ENCODE peak calls at places on chromosomes 7 and 10, in ten cellular contexts. W is left ventricle myocardium inferior, D is psoas muscle, F is neural progenitor cell, S is lower lobe of right lung, H is tibial nerve, T is PC-3, V is body of pancreas, I is A549, N is cardiac muscle cell. U is an unnamed sample. For H3K4me1, the result is how much of the 10 kb centered on the place peaks cover.

GRCh38 chr10:14374745-14375445 is 44.2 kb upstream of the FRMD4A start:
- DNase-seq in W (no peak), D (no peak), F (no peak), S (no peak), H (no peak), T (no peak), V (no peak), I (no peak), N (no peak), U (no peak)

GRCh38 chr7:100675581-100676350 is 2.2 kb downstream of the GNB2 start:
- DNase-seq in W (peak), D (peak), F (peak), S (peak), H (peak), T (peak), V (peak), I (no peak), N (peak), U (peak)

GRCh38 chr10:122786269-122786668 is 59.4 kb downstream of the CUZD1 start:
- DNase-seq in W (no peak), D (no peak), F (peak), S (no peak), H (no peak), T (peak), V (peak), I (peak), N (peak), U (peak)

GRCh38 chr7:155964543-155964942 is 152.3 kb upstream of the SHH start:
- DNase-seq in W (no peak), D (no peak), F (no peak), S (no peak), H (no peak), T (no peak), V (no peak), I (no peak), N (no peak), U (no peak)

GRCh38 chr7:41699532-41699931 is 3.4 kb downstream of the INHBA start:
- DNase-seq in W (no peak), D (no peak), F (peak), S (peak), H (no peak), T (no peak), V (peak), I (no peak), N (peak), U (no peak)

GRCh38 chr10:47421057-47421952 is 37.2 kb upstream of the ZNF488 start:
- DNase-seq in W (no peak), D (no peak), F (no peak), S (no peak), H (no peak), T (peak), V (no peak), I (no peak), N (no peak), U (no peak)

GRCh38 chr7:16491148-16491547 is 25.6 kb upstream of the SOSTDC1 start:
- DNase-seq in W (no peak), D (no peak), F (peak), S (no peak), H (no peak), T (no peak), V (no peak), I (no peak), N (no peak), U (no peak)

GRCh38 chr7:141016349-141016748 is 1.6 kb upstream of the MRPS33 start:
- DNase-seq in W (no peak), D (no peak), F (no peak), S (no peak), H (no peak), T (no peak), V (no peak), I (no peak), N (no peak), U (no peak)

GRCh38 chr10:73628405-73628804 is 12.9 kb downstream of the MYOZ1 start:
- DNase-seq in W (no peak), D (no peak), F (no peak), S (no peak), H (no peak), T (no peak), V (peak), I (no peak), N (no peak), U (peak)

GRCh38 chr10:120841522-120842189 is 9.5 kb upstream of the WDR11 start:
- DNase-seq in W (no peak), D (no peak), F (no peak), S (no peak), H (no peak), T (peak), V (no peak), I (no peak), N (no peak), U (no peak)

GRCh38 chr10:131251146-131251541 is 60.4 kb downstream of the TCERG1L start:
- DNase-seq in W (no peak), D (no peak), F (peak), S (peak), H (no peak), T (no peak), V (no peak), I (no peak), N (no peak), U (no peak)

GRCh38 chr7:41874206-41874770 is 171.4 kb upstream of the INHBA start:
- DNase-seq in W (no peak), D (no peak), F (no peak), S (no peak), H (no peak), T (no peak), V (no peak), I (no peak), N (no peak), U (no peak)

GRCh38 chr10:22251751-22252285 is 34.0 kb upstream of the EBLN1 start:
- DNase-seq in W (peak), D (peak), F (peak), S (peak), H (peak), T (peak), V (peak), I (no peak), N (peak), U (peak)

GRCh38 chr10:116045957-116046356 is 227.0 kb downstream of the GFRA1 start:
- DNase-seq in W (no peak), D (no peak), F (no peak), S (no peak), H (no peak), T (no peak), V (no peak), I (no peak), N (no peak), U (no peak)

GRCh38 chr10:100395626-100396025 is 48.6 kb downstream of the SCD start:
- DNase-seq in W (no peak), D (no peak), F (no peak), S (no peak), H (no peak), T (peak), V (no peak), I (no peak), N (no peak), U (no peak)

DNA sequence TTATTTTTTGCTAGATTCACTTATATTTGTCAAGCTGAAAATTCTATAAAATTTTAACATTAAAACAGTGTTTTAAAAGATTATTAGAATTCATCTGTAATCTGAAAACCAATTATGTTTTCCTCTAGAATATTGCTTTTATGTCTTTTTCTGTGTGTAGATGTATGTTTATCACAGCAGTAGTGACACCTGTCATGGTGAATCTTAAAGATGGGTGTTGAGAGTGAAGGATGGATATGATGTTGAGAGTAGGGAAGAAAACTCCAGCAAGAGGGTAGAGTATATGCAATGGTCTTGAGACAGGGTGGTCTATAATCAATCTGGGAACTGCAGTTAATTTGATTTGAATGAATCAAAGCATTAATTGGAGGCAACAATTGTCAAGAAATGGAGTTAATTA is 336.9 kb upstream of the CDC14C start:
- DNase-seq in W (no peak), D (no peak), F (no peak), S (no peak), H (no peak), T (no peak), V (no peak), I (no peak), N (no peak), U (no peak)
- H3K4me3 ChIP-seq in W (no peak), D (no peak), F (no peak), S (no peak), H (no peak), T (no peak), V (no peak), I (no peak), N (no peak), U (no peak)

GRCh38 chr7:151503902-151504714 is 15.6 kb downstream of the RHEB start:
- DNase-seq in W (no peak), D (peak), F (no peak), S (no peak), H (no peak), T (peak), V (peak), I (no peak), N (no peak), U (no peak)

GRCh38 chr7:151504715-151505326 is 14.9 kb downstream of the RHEB start:
- DNase-seq in W (no peak), D (no peak), F (no peak), S (no peak), H (no peak), T (no peak), V (no peak), I (no peak), N (no peak), U (no peak)

GRCh38 chr7:151506901-151507382 is 12.8 kb downstream of the RHEB start:
- DNase-seq in W (no peak), D (no peak), F (no peak), S (no peak), H (no peak), T (peak), V (no peak), I (no peak), N (no peak), U (no peak)

GRCh38 chr7:151505433-151505832 is 14.3 kb downstream of the RHEB start:
- DNase-seq in W (no peak), D (no peak), F (no peak), S (no peak), H (no peak), T (peak), V (no peak), I (no peak), N (no peak), U (no peak)

GRCh38 chr7:151505836-151506468 is 13.7 kb downstream of the RHEB start:
- DNase-seq in W (no peak), D (no peak), F (no peak), S (no peak), H (no peak), T (no peak), V (no peak), I (no peak), N (no peak), U (no peak)
- H3K4me1 ChIP-seq in W (half or more), D (half or more), F (under half), S (half or more), H (under half), T (under half), V (under half), I (half or more), N (under half), U (under half)

GRCh38 chr10:34717429-34717828 is 97.7 kb downstream of the PARD3 start:
- DNase-seq in W (no peak), D (no peak), F (no peak), S (no peak), H (no peak), T (no peak), V (no peak), I (no peak), N (no peak), U (no peak)
- TF ChIP-seq CTCF in W (no peak), D (no peak), F (no peak), S (no peak), H (no peak), T (no peak), V (no peak), I (no peak), N (no peak), U (no peak)

GRCh38 chr7:120033114-120033513 is 239.9 kb upstream of the KCND2 start:
- DNase-seq in W (no peak), D (no peak), F (peak), S (no peak), H (no peak), T (peak), V (no peak), I (no peak), N (no peak), U (no peak)
- H3K4me3 ChIP-seq in W (no peak), D (no peak), F (no peak), S (no peak), H (no peak), T (no peak), V (no peak), I (no peak), N (no peak), U (no peak)

DNA sequence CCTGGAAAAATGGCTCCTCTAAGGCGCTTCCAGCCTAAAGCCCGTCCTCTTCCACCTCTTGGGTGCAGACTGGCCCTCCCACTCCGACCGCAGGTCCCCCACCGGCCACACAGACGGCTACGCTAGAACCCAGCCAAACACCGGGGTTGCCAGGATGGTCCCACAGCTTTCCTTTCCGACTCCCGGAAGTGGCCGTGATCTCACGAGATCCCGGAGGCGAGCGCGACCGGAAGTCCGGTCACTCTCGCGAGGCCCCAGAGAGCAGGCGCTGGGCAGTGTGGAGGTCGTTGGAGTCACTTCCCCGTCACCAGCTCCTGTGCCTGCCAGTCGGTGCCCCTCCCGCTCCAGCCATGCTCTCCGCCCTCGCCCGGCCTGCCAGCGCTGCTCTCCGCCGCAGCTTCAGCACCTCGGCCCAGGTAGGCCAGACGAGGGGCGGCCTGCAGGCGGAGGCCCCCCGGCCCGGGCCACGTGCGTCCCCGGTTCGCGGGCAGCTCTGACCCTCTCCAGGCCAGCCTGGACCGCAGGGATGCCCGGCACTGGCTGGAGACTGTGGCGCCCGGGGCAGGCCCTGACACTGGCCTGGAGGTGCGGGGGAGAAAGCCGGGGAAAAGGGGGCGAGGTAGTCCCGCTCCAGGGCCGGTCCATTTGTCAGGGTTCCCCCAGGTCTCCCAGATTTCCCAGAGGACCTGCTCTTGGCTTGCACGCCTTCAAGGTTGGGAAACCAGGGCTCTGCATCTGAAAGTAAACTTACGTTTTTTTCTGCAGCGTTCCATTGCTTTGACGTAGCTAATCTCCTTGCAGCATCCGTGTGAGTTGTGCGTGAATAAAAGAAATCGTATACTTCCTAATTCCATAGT is at the start of the genes MDH2 and STYXL1:
- DNase-seq in W (peak), D (peak), F (peak), S (peak), H (peak), T (peak), V (peak), I (peak), N (peak), U (peak)
- H3K4me1 ChIP-seq in W (half or more), D (under half), F (under half), S (under half), H (under half), T (under half), V (half or more), I (under half), N (under half), U (under half)

DNA sequence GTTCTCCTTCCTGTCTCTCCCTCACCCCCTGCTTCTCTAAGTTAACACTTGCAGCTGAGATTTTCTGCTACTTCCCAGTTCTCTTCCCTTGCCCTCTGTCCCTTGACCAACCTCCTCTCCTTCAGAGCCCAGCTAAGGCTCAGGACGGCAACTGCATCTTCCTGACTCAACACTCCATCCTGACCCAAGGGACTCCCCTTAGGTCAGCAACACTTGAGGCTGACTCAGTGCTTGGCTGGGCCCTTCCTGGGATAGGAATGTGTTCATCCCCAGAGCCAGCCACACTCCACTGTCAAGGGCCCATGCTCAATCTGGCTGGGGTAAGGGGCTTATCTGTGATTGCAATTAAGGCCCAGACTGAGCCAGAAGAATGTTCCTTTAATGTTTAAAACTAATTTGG is 3.4 kb downstream of the CALHM2 start:
- DNase-seq in W (peak), D (peak), F (no peak), S (peak), H (peak), T (peak), V (peak), I (no peak), N (no peak), U (peak)
- TF ChIP-seq CTCF in W (no peak), D (no peak), F (no peak), S (no peak), H (no peak), T (no peak), V (no peak), I (no peak), N (no peak), U (no peak)

GRCh38 chr10:129465796-129466702 is 992 bp upstream of the MGMT start:
- DNase-seq in W (no peak), D (no peak), F (no peak), S (no peak), H (no peak), T (no peak), V (no peak), I (no peak), N (no peak), U (no peak)
- H3K4me3 ChIP-seq in W (peak), D (peak), F (no peak), S (peak), H (peak), T (peak), V (peak), I (peak), N (peak), U (no peak)

GRCh38 chr10:119408969-119409371 is 133.5 kb downstream of the RGS10 start:
- DNase-seq in W (no peak), D (no peak), F (no peak), S (no peak), H (no peak), T (no peak), V (no peak), I (no peak), N (no peak), U (no peak)

GRCh38 chr10:119408072-119408471 is 134.4 kb downstream of the RGS10 start:
- DNase-seq in W (no peak), D (no peak), F (no peak), S (no peak), H (no peak), T (no peak), V (no peak), I (no peak), N (no peak), U (no peak)

GRCh38 chr10:119409906-119410305 is 132.6 kb downstream of the RGS10 start:
- DNase-seq in W (peak), D (peak), F (no peak), S (peak), H (peak), T (no peak), V (peak), I (no peak), N (no peak), U (peak)

GRCh38 chr10:119410361-119411116 is 132.0 kb downstream of the RGS10 start:
- DNase-seq in W (no peak), D (no peak), F (no peak), S (no peak), H (no peak), T (no peak), V (no peak), I (no peak), N (no peak), U (no peak)

DNA sequence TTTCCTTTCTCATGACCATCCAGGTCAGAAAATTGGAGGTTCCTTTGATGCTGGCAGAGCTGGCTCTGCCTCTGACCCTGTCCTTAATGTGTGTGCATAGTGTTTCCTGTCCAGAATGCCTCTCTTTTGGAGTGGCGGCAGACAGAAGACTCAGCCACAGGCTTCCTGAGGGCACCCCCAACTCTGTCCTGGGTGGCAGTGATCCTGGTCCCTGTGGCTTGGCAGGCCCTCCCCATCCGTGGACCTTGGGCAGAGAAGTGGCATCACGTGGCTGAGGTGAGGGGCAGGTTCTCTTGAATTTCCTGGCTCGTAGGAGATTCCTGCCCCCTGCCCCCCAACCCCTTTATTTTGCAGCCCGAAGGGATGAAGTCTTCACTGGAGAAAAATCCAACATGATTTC is 133.1 kb downstream of the RGS10 start:
- DNase-seq in W (no peak), D (no peak), F (no peak), S (no peak), H (no peak), T (no peak), V (no peak), I (no peak), N (no peak), U (no peak)
- H3K4me1 ChIP-seq in W (half or more), D (under half), F (under half), S (half or more), H (under half), T (under half), V (under half), I (under half), N (under half), U (under half)

U was measured in mucosa of descending colon.